ENCODE peak calls at places on chromosomes 16 and 17, in nine cellular contexts. One of them, this sample, is unnamed.

GRCh38 chr16:75550211-75550662 is 5.8 kb downstream of the TMEM231 start:
- DNase-seq in stomach: peak; percentile 31
- DNase-seq in breast epithelium: peak; percentile 74
- DNase-seq in right lobe of liver: peak; percentile 60
- DNase-seq in AG10803: no peak
- DNase-seq in cardiac muscle cell: no peak
- DNase-seq in CD4-positive, alpha-beta T cell: no peak
- DNase-seq in fibroblast of mammary gland: peak; percentile 44
- DNase-seq in nephron progenitor cell: no peak
- DNase-seq in this sample: peak; percentile 62

GRCh38 chr16:82031116-82032084 is 3.7 kb upstream of the HSD17B2 start:
- DNase-seq in stomach: no peak
- DNase-seq in breast epithelium: no peak
- DNase-seq in right lobe of liver: peak; percentile 70
- DNase-seq in AG10803: peak; percentile 83
- DNase-seq in cardiac muscle cell: peak; percentile 49
- DNase-seq in CD4-positive, alpha-beta T cell: no peak
- DNase-seq in fibroblast of mammary gland: peak; percentile 55
- DNase-seq in nephron progenitor cell: no peak
- DNase-seq in this sample: peak; percentile 62

GRCh38 chr16:80459331-80459777 is 81.4 kb upstream of the DYNLRB2 start:
- DNase-seq in stomach: no peak
- DNase-seq in breast epithelium: peak; percentile 26
- DNase-seq in right lobe of liver: peak; percentile 65
- DNase-seq in AG10803: peak; percentile 57
- DNase-seq in cardiac muscle cell: no peak
- DNase-seq in CD4-positive, alpha-beta T cell: no peak
- DNase-seq in fibroblast of mammary gland: peak; percentile 55
- DNase-seq in nephron progenitor cell: no peak
- DNase-seq in this sample: no peak

GRCh38 chr16:71426069-71426879 is 15.6 kb downstream of the TLE7 start:
- DNase-seq in stomach: no peak
- DNase-seq in breast epithelium: no peak
- DNase-seq in right lobe of liver: no peak
- DNase-seq in AG10803: peak; percentile 75
- DNase-seq in cardiac muscle cell: peak; percentile 56
- DNase-seq in CD4-positive, alpha-beta T cell: no peak
- DNase-seq in fibroblast of mammary gland: peak; percentile 95
- DNase-seq in nephron progenitor cell: peak; percentile 88
- DNase-seq in this sample: peak; percentile 82

GRCh38 chr17:30236807-30237206 is 1.3 kb upstream of the SLC6A4 start:
- DNase-seq in stomach: peak; percentile 59
- DNase-seq in breast epithelium: no peak
- DNase-seq in right lobe of liver: peak; percentile 73
- DNase-seq in AG10803: peak; percentile 25
- DNase-seq in cardiac muscle cell: peak; percentile 86
- DNase-seq in CD4-positive, alpha-beta T cell: no peak
- DNase-seq in fibroblast of mammary gland: peak; percentile 45
- DNase-seq in nephron progenitor cell: peak; percentile 80
- DNase-seq in this sample: no peak

GRCh38 chr16:11100239-11100750 is 155.7 kb downstream of the SOCS1 start:
- DNase-seq in stomach: peak; percentile 63
- DNase-seq in breast epithelium: peak; percentile 33
- DNase-seq in right lobe of liver: no peak
- DNase-seq in AG10803: peak; percentile 86
- DNase-seq in cardiac muscle cell: peak; percentile 26
- DNase-seq in CD4-positive, alpha-beta T cell: no peak
- DNase-seq in fibroblast of mammary gland: peak; percentile 94
- DNase-seq in nephron progenitor cell: peak; percentile 30
- DNase-seq in this sample: no peak

GRCh38 chr17:15466131-15466530 is 1.3 kb downstream of the CDRT4 start:
- DNase-seq in stomach: no peak
- DNase-seq in breast epithelium: no peak
- DNase-seq in right lobe of liver: no peak
- DNase-seq in AG10803: no peak
- DNase-seq in cardiac muscle cell: no peak
- DNase-seq in CD4-positive, alpha-beta T cell: no peak
- DNase-seq in fibroblast of mammary gland: no peak
- DNase-seq in nephron progenitor cell: no peak
- DNase-seq in this sample: no peak

GRCh38 chr16:89827383-89828198 is 684 bp upstream of the SPIRE2 start:
- DNase-seq in stomach: peak; percentile 61
- DNase-seq in breast epithelium: peak; percentile 49
- DNase-seq in right lobe of liver: peak; percentile 85
- DNase-seq in AG10803: peak; percentile 62
- DNase-seq in cardiac muscle cell: peak; percentile 54
- DNase-seq in CD4-positive, alpha-beta T cell: no peak
- DNase-seq in fibroblast of mammary gland: peak; percentile 59
- DNase-seq in nephron progenitor cell: peak; percentile 64
- DNase-seq in this sample: peak; percentile 65

GRCh38 chr17:31413871-31414589 is 22.6 kb downstream of the RAB11FIP4 start:
- DNase-seq in stomach: no peak
- DNase-seq in breast epithelium: no peak
- DNase-seq in right lobe of liver: no peak
- DNase-seq in AG10803: peak; percentile 56
- DNase-seq in cardiac muscle cell: no peak
- DNase-seq in CD4-positive, alpha-beta T cell: no peak
- DNase-seq in fibroblast of mammary gland: peak; percentile 79
- DNase-seq in nephron progenitor cell: no peak
- DNase-seq in this sample: no peak

GRCh38 chr17:62616993-62617893 is 10.2 kb upstream of the MRC2 start:
- DNase-seq in stomach: no peak
- DNase-seq in breast epithelium: no peak
- DNase-seq in right lobe of liver: peak; percentile 37
- DNase-seq in AG10803: no peak
- DNase-seq in cardiac muscle cell: peak; percentile 73
- DNase-seq in CD4-positive, alpha-beta T cell: no peak
- DNase-seq in fibroblast of mammary gland: no peak
- DNase-seq in nephron progenitor cell: peak; percentile 42
- DNase-seq in this sample: no peak

GRCh38 chr17:49680314-49680713 is 2.4 kb upstream of the SPOP start:
- DNase-seq in stomach: no peak
- DNase-seq in breast epithelium: no peak
- DNase-seq in right lobe of liver: no peak
- DNase-seq in AG10803: no peak
- DNase-seq in cardiac muscle cell: no peak
- DNase-seq in CD4-positive, alpha-beta T cell: no peak
- DNase-seq in fibroblast of mammary gland: no peak
- DNase-seq in nephron progenitor cell: no peak
- DNase-seq in this sample: no peak

GRCh38 chr17:81667754-81668153 is 1.2 kb downstream of the CCDC137 start:
- DNase-seq in stomach: no peak
- DNase-seq in breast epithelium: no peak
- DNase-seq in right lobe of liver: no peak
- DNase-seq in AG10803: no peak
- DNase-seq in cardiac muscle cell: no peak
- DNase-seq in CD4-positive, alpha-beta T cell: no peak
- DNase-seq in fibroblast of mammary gland: peak; percentile 12
- DNase-seq in nephron progenitor cell: no peak
- DNase-seq in this sample: no peak
- TF ChIP-seq CTCF in stomach: no peak
- TF ChIP-seq CTCF in breast epithelium: no peak
- TF ChIP-seq CTCF in right lobe of liver: no peak
- TF ChIP-seq CTCF in AG10803: no peak
- TF ChIP-seq CTCF in cardiac muscle cell: no peak
- TF ChIP-seq CTCF in CD4-positive, alpha-beta T cell: no peak
- TF ChIP-seq CTCF in fibroblast of mammary gland: no peak
- TF ChIP-seq CTCF in nephron progenitor cell: no peak
- TF ChIP-seq CTCF in this sample: peak; percentile 5

GRCh38 chr16:59611556-59611955 is 877.4 kb upstream of the GOT2 start:
- DNase-seq in stomach: no peak
- DNase-seq in breast epithelium: no peak
- DNase-seq in right lobe of liver: no peak
- DNase-seq in AG10803: no peak
- DNase-seq in cardiac muscle cell: no peak
- DNase-seq in CD4-positive, alpha-beta T cell: no peak
- DNase-seq in fibroblast of mammary gland: peak; percentile 20
- DNase-seq in nephron progenitor cell: no peak
- DNase-seq in this sample: no peak
- TF ChIP-seq CTCF in stomach: no peak
- TF ChIP-seq CTCF in breast epithelium: no peak
- TF ChIP-seq CTCF in right lobe of liver: no peak
- TF ChIP-seq CTCF in AG10803: no peak
- TF ChIP-seq CTCF in cardiac muscle cell: no peak
- TF ChIP-seq CTCF in CD4-positive, alpha-beta T cell: no peak
- TF ChIP-seq CTCF in fibroblast of mammary gland: no peak
- TF ChIP-seq CTCF in nephron progenitor cell: no peak
- TF ChIP-seq CTCF in this sample: no peak

GRCh38 chr17:76353599-76354316 is at the start of gene PRPSAP1:
- DNase-seq in stomach: peak; percentile 88
- DNase-seq in breast epithelium: peak; percentile 92
- DNase-seq in right lobe of liver: peak; percentile 91
- DNase-seq in AG10803: peak; percentile 90
- DNase-seq in cardiac muscle cell: peak; percentile 95
- DNase-seq in CD4-positive, alpha-beta T cell: peak; percentile 80
- DNase-seq in fibroblast of mammary gland: peak; percentile 87
- DNase-seq in nephron progenitor cell: peak; percentile 84
- DNase-seq in this sample: peak; percentile 82
- TF ChIP-seq CTCF in stomach: peak; percentile 22
- TF ChIP-seq CTCF in breast epithelium: no peak
- TF ChIP-seq CTCF in right lobe of liver: peak; percentile 60
- TF ChIP-seq CTCF in AG10803: peak; percentile 48
- TF ChIP-seq CTCF in cardiac muscle cell: peak; percentile 65
- TF ChIP-seq CTCF in CD4-positive, alpha-beta T cell: peak; percentile 18
- TF ChIP-seq CTCF in fibroblast of mammary gland: peak; percentile 45
- TF ChIP-seq CTCF in nephron progenitor cell: peak; percentile 27
- TF ChIP-seq CTCF in this sample: no peak

DNA sequence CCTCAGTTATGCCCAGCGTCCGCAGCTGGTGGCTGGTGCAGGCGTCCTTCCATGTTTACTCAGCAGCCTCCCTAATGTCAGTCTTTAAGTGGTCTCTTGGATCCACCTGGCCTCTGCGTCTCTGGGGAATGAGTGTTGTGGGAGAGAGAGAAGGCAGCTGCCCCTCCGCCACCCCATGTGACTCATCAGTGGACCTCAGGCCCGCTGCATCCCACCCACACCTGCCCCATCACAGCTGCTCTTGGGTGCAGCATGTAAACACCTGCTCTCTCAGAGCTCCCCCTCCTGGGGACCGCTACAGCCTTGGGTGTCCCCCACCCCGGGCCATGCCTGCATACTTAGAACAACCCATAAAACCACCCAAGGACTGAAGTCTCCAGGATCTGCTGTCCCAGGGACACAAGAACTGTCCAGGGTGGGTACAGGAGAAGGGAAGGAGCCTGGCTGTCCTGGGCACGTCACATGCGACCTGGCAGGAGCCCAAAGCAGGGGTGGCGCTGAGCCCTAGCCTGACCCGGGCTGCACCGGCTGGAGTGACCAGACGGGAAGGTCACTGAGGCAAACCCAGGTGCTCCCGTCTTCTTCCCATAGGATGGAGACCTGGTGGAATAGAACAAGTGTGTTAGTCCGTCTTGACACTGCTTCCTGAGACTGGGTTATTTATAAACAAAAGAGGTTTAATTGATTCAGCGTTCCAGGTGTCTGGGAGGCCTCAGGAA is 4.2 kb downstream of the C16orf90 start:
- DNase-seq in stomach: peak; percentile 57
- DNase-seq in breast epithelium: no peak
- DNase-seq in right lobe of liver: peak; percentile 65
- DNase-seq in AG10803: no peak
- DNase-seq in cardiac muscle cell: no peak
- DNase-seq in CD4-positive, alpha-beta T cell: no peak
- DNase-seq in fibroblast of mammary gland: no peak
- DNase-seq in nephron progenitor cell: no peak
- DNase-seq in this sample: no peak
- TF ChIP-seq CTCF in stomach: no peak
- TF ChIP-seq CTCF in breast epithelium: no peak
- TF ChIP-seq CTCF in right lobe of liver: peak; percentile 33
- TF ChIP-seq CTCF in AG10803: no peak
- TF ChIP-seq CTCF in cardiac muscle cell: no peak
- TF ChIP-seq CTCF in CD4-positive, alpha-beta T cell: no peak
- TF ChIP-seq CTCF in fibroblast of mammary gland: no peak
- TF ChIP-seq CTCF in nephron progenitor cell: no peak
- TF ChIP-seq CTCF in this sample: no peak

GRCh38 chr17:58527306-58527705 is 12.9 kb upstream of the MTMR4 start:
- DNase-seq in stomach: no peak
- DNase-seq in breast epithelium: no peak
- DNase-seq in right lobe of liver: no peak
- DNase-seq in AG10803: no peak
- DNase-seq in cardiac muscle cell: no peak
- DNase-seq in CD4-positive, alpha-beta T cell: no peak
- DNase-seq in fibroblast of mammary gland: no peak
- DNase-seq in nephron progenitor cell: no peak
- DNase-seq in this sample: no peak
- TF ChIP-seq CTCF in stomach: no peak
- TF ChIP-seq CTCF in breast epithelium: no peak
- TF ChIP-seq CTCF in right lobe of liver: no peak
- TF ChIP-seq CTCF in AG10803: peak; percentile 6
- TF ChIP-seq CTCF in cardiac muscle cell: peak; percentile 37
- TF ChIP-seq CTCF in CD4-positive, alpha-beta T cell: no peak
- TF ChIP-seq CTCF in fibroblast of mammary gland: peak; percentile 26
- TF ChIP-seq CTCF in nephron progenitor cell: no peak
- TF ChIP-seq CTCF in this sample: no peak

GRCh38 chr17:14209215-14209614 is 27.4 kb downstream of the CDRT15 start:
- DNase-seq in stomach: no peak
- DNase-seq in breast epithelium: no peak
- DNase-seq in right lobe of liver: peak; percentile 53
- DNase-seq in AG10803: peak; percentile 8
- DNase-seq in cardiac muscle cell: no peak
- DNase-seq in CD4-positive, alpha-beta T cell: no peak
- DNase-seq in fibroblast of mammary gland: no peak
- DNase-seq in nephron progenitor cell: no peak
- DNase-seq in this sample: no peak

GRCh38 chr17:14212401-14212800 is 24.3 kb downstream of the CDRT15 start:
- DNase-seq in stomach: no peak
- DNase-seq in breast epithelium: no peak
- DNase-seq in right lobe of liver: no peak
- DNase-seq in AG10803: no peak
- DNase-seq in cardiac muscle cell: no peak
- DNase-seq in CD4-positive, alpha-beta T cell: no peak
- DNase-seq in fibroblast of mammary gland: no peak
- DNase-seq in nephron progenitor cell: no peak
- DNase-seq in this sample: no peak

GRCh38 chr17:14214271-14214670 is 22.4 kb downstream of the CDRT15 start:
- DNase-seq in stomach: no peak
- DNase-seq in breast epithelium: no peak
- DNase-seq in right lobe of liver: no peak
- DNase-seq in AG10803: peak; percentile 61
- DNase-seq in cardiac muscle cell: no peak
- DNase-seq in CD4-positive, alpha-beta T cell: no peak
- DNase-seq in fibroblast of mammary gland: peak; percentile 17
- DNase-seq in nephron progenitor cell: no peak
- DNase-seq in this sample: no peak

GRCh38 chr17:14211246-14211645 is 25.4 kb downstream of the CDRT15 start:
- DNase-seq in stomach: no peak
- DNase-seq in breast epithelium: no peak
- DNase-seq in right lobe of liver: no peak
- DNase-seq in AG10803: no peak
- DNase-seq in cardiac muscle cell: no peak
- DNase-seq in CD4-positive, alpha-beta T cell: no peak
- DNase-seq in fibroblast of mammary gland: no peak
- DNase-seq in nephron progenitor cell: no peak
- DNase-seq in this sample: no peak

GRCh38 chr17:14211778-14212177 is 24.9 kb downstream of the CDRT15 start:
- DNase-seq in stomach: peak; percentile 57
- DNase-seq in breast epithelium: no peak
- DNase-seq in right lobe of liver: peak; percentile 55
- DNase-seq in AG10803: no peak
- DNase-seq in cardiac muscle cell: no peak
- DNase-seq in CD4-positive, alpha-beta T cell: peak; percentile 66
- DNase-seq in fibroblast of mammary gland: no peak
- DNase-seq in nephron progenitor cell: no peak
- DNase-seq in this sample: no peak
- TF ChIP-seq CTCF in stomach: peak; percentile 33
- TF ChIP-seq CTCF in breast epithelium: no peak
- TF ChIP-seq CTCF in right lobe of liver: peak; percentile 56
- TF ChIP-seq CTCF in AG10803: peak; percentile 48
- TF ChIP-seq CTCF in cardiac muscle cell: peak; percentile 56
- TF ChIP-seq CTCF in CD4-positive, alpha-beta T cell: peak; percentile 31
- TF ChIP-seq CTCF in fibroblast of mammary gland: peak; percentile 38
- TF ChIP-seq CTCF in nephron progenitor cell: no peak
- TF ChIP-seq CTCF in this sample: peak; percentile 16

GRCh38 chr16:52861614-52862022 is 191.1 kb downstream of the CHD9NB start:
- DNase-seq in stomach: no peak
- DNase-seq in breast epithelium: no peak
- DNase-seq in right lobe of liver: no peak
- DNase-seq in AG10803: no peak
- DNase-seq in cardiac muscle cell: peak; percentile 48
- DNase-seq in CD4-positive, alpha-beta T cell: no peak
- DNase-seq in fibroblast of mammary gland: peak; percentile 6
- DNase-seq in nephron progenitor cell: peak; percentile 11
- DNase-seq in this sample: no peak
- TF ChIP-seq CTCF in stomach: no peak
- TF ChIP-seq CTCF in breast epithelium: no peak
- TF ChIP-seq CTCF in right lobe of liver: peak; percentile 51
- TF ChIP-seq CTCF in AG10803: no peak
- TF ChIP-seq CTCF in cardiac muscle cell: peak; percentile 32
- TF ChIP-seq CTCF in CD4-positive, alpha-beta T cell: no peak
- TF ChIP-seq CTCF in fibroblast of mammary gland: peak; percentile 5
- TF ChIP-seq CTCF in nephron progenitor cell: peak; percentile 40
- TF ChIP-seq CTCF in this sample: peak; percentile 45

This sample was measured in LNCaP clone FGC.